ENCODE peak calls at places on chromosomes 12 and 14, in ten cellular contexts. J is sigmoid colon, L is foreskin fibroblast, M is endothelial cell, Q is tibial nerve, A is osteoblast, C is stomach, P is tibial artery, F is cardiac muscle cell, H is A549. Y is an unnamed sample.

GRCh38 chr12:103832048-103832798 is 8.8 kb downstream of the NT5DC3 start:
- DNase-seq in A (no peak), F (no peak), C (no peak), P (no peak), Q (no peak), L (no peak), J (no peak), M (no peak), H (no peak), Y (no peak)

GRCh38 chr12:79420146-79420618 is 270.6 kb downstream of the PAWR start:
- DNase-seq in F (peak), A (peak), P (no peak), L (peak), Q (no peak), J (no peak), H (peak), C (no peak), M (no peak), Y (no peak)

GRCh38 chr12:13278249-13278787 is 81.8 kb downstream of the EMP1 start:
- DNase-seq in Q (peak), L (peak), P (peak), M (peak), H (peak), F (peak), A (peak), C (peak), J (peak), Y (peak)

GRCh38 chr12:124032265-124032886 is 59.4 kb downstream of the ZNF664 start:
- DNase-seq in A (peak), Q (peak), P (peak), C (peak), H (peak), J (no peak), M (peak), L (peak), F (peak), Y (peak)

GRCh38 chr14:74501135-74501614 is 7.6 kb downstream of the ISCA2 start:
- DNase-seq in C (peak), P (peak), M (peak), L (peak), H (peak), J (peak), F (peak), Q (peak), A (peak), Y (no peak)

GRCh38 chr12:24945039-24945438 is 3.9 kb downstream of the BCAT1 start:
- DNase-seq in Q (no peak), H (no peak), M (no peak), L (no peak), P (no peak), F (no peak), A (no peak), J (no peak), C (no peak), Y (no peak)

GRCh38 chr12:52210186-52210924 is 18.5 kb upstream of the KRT80 start:
- DNase-seq in C (no peak), A (peak), P (peak), Q (peak), J (peak), F (peak), H (peak), L (peak), M (no peak), Y (peak)

GRCh38 chr12:124508323-124509096 is 58.9 kb downstream of the NCOR2 start:
- DNase-seq in Q (peak), A (no peak), H (no peak), M (no peak), L (no peak), J (peak), F (no peak), P (no peak), C (no peak), Y (no peak)

GRCh38 chr12:11856971-11857370 is 207.5 kb downstream of the ETV6 start:
- DNase-seq in J (no peak), L (no peak), M (no peak), H (no peak), P (no peak), Q (no peak), F (peak), C (no peak), A (no peak), Y (no peak)

GRCh38 chr14:105854600-105855245 is 328.3 kb downstream of the TMEM121 start:
- DNase-seq in P (peak), J (peak), M (no peak), C (no peak), A (peak), Q (no peak), H (no peak), L (no peak), F (no peak), Y (no peak)

GRCh38 chr12:388547-389137 is 478 bp downstream of the KDM5A start:
- DNase-seq in L (no peak), Q (no peak), H (peak), A (peak), J (no peak), P (no peak), C (no peak), M (peak), F (peak), Y (no peak)

GRCh38 chr14:43308411-43308810 is 1198.7 kb downstream of the FSCB start:
- DNase-seq in Q (no peak), L (no peak), J (no peak), H (no peak), M (no peak), A (no peak), C (no peak), P (no peak), F (no peak), Y (no peak)

GRCh38 chr12:53268637-53269562 is 801 bp downstream of the ESPL1 start:
- DNase-seq in M (no peak), L (peak), Q (no peak), J (no peak), C (no peak), H (no peak), P (no peak), F (no peak), A (peak), Y (no peak)

GRCh38 chr12:2251485-2252179 is 198.8 kb downstream of the CACNA1C start:
- DNase-seq in P (no peak), H (no peak), M (no peak), Q (no peak), F (no peak), L (no peak), A (no peak), C (no peak), J (no peak), Y (no peak)

GRCh38 chr12:72296389-72296788 is 24.2 kb downstream of the TRHDE start:
- DNase-seq in C (no peak), H (peak), A (no peak), J (no peak), P (no peak), Q (no peak), F (no peak), M (no peak), L (peak), Y (no peak)

GRCh38 chr12:48004039-48004940 is at the start of gene COL2A1:
- DNase-seq in Q (no peak), P (no peak), F (peak), A (peak), C (no peak), M (peak), J (no peak), L (no peak), H (peak), Y (no peak)

GRCh38 chr14:78356406-78356805 is 186.2 kb downstream of the NRXN3 start:
- DNase-seq in C (no peak), F (no peak), P (no peak), Q (no peak), A (no peak), J (no peak), M (no peak), H (no peak), L (no peak), Y (no peak)

GRCh38 chr12:26116829-26117228 is 8.0 kb downstream of the BHLHE41 start:
- DNase-seq in P (no peak), A (no peak), L (no peak), M (no peak), Q (no peak), C (no peak), J (no peak), F (no peak), H (no peak), Y (no peak)

DNA sequence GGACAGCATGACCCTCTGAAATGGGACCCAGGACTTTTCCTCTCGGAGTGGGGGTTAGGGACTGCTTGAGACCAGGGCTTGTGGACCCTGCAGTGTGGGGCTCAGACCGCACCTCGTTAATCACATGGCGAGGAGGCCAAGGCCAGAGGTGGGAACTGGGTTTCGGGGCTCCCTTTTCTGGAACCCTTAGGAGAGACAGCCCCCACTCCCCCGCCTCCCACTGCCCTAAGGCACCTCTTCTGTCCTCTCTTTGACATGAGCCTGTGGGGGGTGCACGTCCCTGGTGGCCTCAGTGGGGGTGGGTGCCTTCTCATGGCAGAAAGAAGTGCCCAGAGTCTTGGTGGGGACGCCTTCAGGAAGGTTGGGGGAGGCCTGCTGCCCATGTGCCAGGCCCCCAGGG is 24.3 kb downstream of the RTL1 start:
- DNase-seq in J (no peak), Q (no peak), P (no peak), A (no peak), C (no peak), F (no peak), L (no peak), M (no peak), H (no peak), Y (no peak)
- TF ChIP-seq CTCF in J (no peak), Q (no peak), P (no peak), A (no peak), C (no peak), F (no peak), L (no peak), M (no peak), H (no peak), Y (no peak)

GRCh38 chr14:82621881-82622450 is 1088.3 kb upstream of the SEL1L start:
- DNase-seq in Q (no peak), M (no peak), L (no peak), A (no peak), C (no peak), F (no peak), P (no peak), J (peak), H (no peak), Y (no peak)
- TF ChIP-seq CTCF in Q (no peak), M (no peak), L (no peak), A (no peak), C (no peak), F (no peak), P (no peak), J (no peak), H (no peak), Y (no peak)

DNA sequence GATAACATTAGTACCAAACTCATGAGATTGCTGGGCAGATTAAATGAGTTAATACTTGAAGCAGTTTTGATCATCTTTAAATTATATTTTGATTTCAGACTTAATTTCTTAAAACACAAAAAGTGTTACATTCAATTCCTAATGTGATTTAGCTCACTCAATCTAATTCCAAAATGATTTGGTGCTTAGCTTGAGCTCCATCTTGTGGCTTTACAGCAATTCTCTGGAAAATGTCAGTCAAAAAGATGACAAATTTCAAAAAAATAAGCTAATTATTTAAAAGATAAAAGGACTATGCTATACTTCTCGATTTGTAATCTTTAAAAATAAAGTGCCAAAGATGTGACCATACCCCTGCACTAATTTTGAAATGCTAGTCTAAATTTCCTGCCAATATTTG is 10.1 kb downstream of the LLPH start:
- DNase-seq in C (no peak), P (no peak), J (no peak), A (no peak), M (no peak), Q (no peak), F (no peak), L (no peak), H (no peak), Y (no peak)
- TF ChIP-seq CTCF in C (no peak), P (no peak), J (no peak), A (peak), M (no peak), Q (no peak), F (no peak), L (peak), H (peak), Y (peak)

DNA sequence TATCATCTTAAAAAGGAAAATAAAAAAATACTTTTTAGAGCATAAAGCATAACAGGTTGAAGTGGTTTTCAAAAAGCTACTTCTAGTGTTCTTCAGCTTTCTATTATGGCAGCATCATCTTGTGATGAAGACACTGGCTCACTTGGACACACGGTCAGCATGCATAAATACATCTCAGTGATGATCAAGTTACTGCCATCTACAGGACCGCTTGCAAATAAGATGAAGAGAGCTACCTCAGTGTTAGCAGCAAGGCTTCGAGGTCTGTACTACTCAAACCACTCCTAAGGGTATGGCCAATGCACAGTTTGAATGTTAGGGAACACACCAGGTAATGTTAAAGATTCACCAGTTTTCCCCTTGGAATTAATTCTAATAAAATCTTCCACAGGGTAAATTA is 58.8 kb downstream of the GALC start:
- DNase-seq in Q (no peak), C (no peak), M (no peak), H (peak), A (no peak), F (peak), J (no peak), P (no peak), L (no peak), Y (no peak)
- TF ChIP-seq CTCF in Q (no peak), C (no peak), M (no peak), H (no peak), A (peak), F (no peak), J (no peak), P (no peak), L (no peak), Y (peak)

GRCh38 chr12:115456946-115457689 is 773.1 kb upstream of the TBX3 start:
- DNase-seq in M (no peak), P (no peak), L (no peak), J (no peak), C (no peak), Q (no peak), H (peak), A (no peak), F (no peak), Y (no peak)
- TF ChIP-seq CTCF in M (no peak), P (no peak), L (no peak), J (no peak), C (no peak), Q (no peak), H (peak), A (no peak), F (no peak), Y (peak)

GRCh38 chr12:68406134-68406576 is 74.0 kb upstream of the MDM1 start:
- DNase-seq in Q (peak), L (peak), F (peak), M (peak), A (peak), P (peak), H (peak), C (peak), J (peak), Y (no peak)
- TF ChIP-seq CTCF in Q (peak), L (peak), F (peak), M (peak), A (peak), P (peak), H (no peak), C (peak), J (peak), Y (no peak)

GRCh38 chr14:80770114-80770917 is 171.2 kb downstream of the CEP128 start:
- DNase-seq in H (no peak), A (no peak), Q (no peak), M (no peak), F (no peak), P (no peak), C (no peak), J (no peak), L (no peak), Y (no peak)

GRCh38 chr14:80762829-80763228 is 178.7 kb downstream of the CEP128 start:
- DNase-seq in Q (no peak), C (no peak), P (no peak), F (no peak), H (no peak), A (no peak), M (no peak), L (no peak), J (no peak), Y (no peak)

GRCh38 chr14:80768646-80769045 is 172.9 kb downstream of the CEP128 start:
- DNase-seq in M (no peak), J (no peak), Q (no peak), A (no peak), H (no peak), C (no peak), L (no peak), F (no peak), P (no peak), Y (no peak)

GRCh38 chr14:80764496-80764895 is 177.0 kb downstream of the CEP128 start:
- DNase-seq in P (no peak), M (no peak), H (no peak), Q (no peak), L (no peak), A (no peak), J (no peak), C (no peak), F (no peak), Y (no peak)

DNA sequence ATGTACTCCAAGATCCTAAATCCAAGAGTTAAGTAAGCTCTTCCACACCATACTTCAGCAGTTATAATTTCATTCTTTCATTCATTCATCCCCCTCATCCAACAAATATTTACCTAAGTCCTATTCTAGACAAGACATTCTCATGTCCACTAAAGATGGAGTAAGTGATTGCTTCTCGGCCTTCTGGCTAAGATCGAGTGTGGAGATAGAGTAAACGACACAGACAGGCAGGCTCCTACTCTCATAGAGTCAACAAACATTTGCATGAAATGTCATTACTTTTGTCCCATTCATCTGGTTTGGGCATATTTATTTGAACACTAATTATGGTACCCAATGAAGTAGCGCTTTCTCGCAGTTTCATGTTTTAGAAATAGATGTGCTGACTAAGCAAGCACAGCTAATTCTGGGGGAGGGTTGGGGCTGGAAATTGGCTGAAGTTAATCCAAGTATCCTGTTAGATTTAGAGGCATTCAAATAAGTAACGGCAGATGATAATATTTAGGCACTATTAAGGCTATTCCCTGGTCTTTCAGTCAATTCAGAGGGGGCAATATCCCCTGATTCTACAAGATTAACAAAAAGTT is 176.5 kb downstream of the CEP128 start:
- DNase-seq in M (no peak), C (no peak), Q (no peak), L (no peak), P (no peak), A (no peak), J (no peak), H (no peak), F (no peak), Y (no peak)
- TF ChIP-seq CTCF in M (no peak), C (no peak), Q (no peak), L (no peak), P (no peak), A (no peak), J (no peak), H (no peak), F (no peak), Y (no peak)

GRCh38 chr14:90368946-90369721 is 27.7 kb upstream of the CALM1 start:
- DNase-seq in J (no peak), H (peak), Q (no peak), A (peak), P (no peak), L (peak), C (no peak), F (no peak), M (no peak), Y (no peak)
- TF ChIP-seq CTCF in J (no peak), H (peak), Q (no peak), A (peak), P (no peak), L (no peak), C (peak), F (no peak), M (no peak), Y (no peak)

GRCh38 chr12:116598341-116599284 is 39.4 kb downstream of the MAP1LC3B2 start:
- DNase-seq in J (no peak), Q (no peak), H (no peak), F (no peak), C (no peak), M (no peak), L (no peak), A (no peak), P (no peak), Y (no peak)
- TF ChIP-seq CTCF in J (no peak), Q (no peak), H (no peak), F (no peak), C (no peak), M (no peak), L (no peak), A (no peak), P (no peak), Y (no peak)

Y was measured in D721Med.